ENCODE peak calls at places on chromosomes 7 and 10, in seven cellular contexts. One of them, this sample, is unnamed.
A peak's percentile ranks its signal among the peaks of the same experiment; 100 is the strongest.

GRCh38 chr7:43914795-43915194 is 8.4 kb upstream of the URGCP start:
- DNase-seq in adrenal gland: no peak
- DNase-seq in transverse colon: no peak
- DNase-seq in body of pancreas: no peak
- DNase-seq in breast epithelium: no peak
- DNase-seq in spleen: no peak
- DNase-seq in right lobe of liver: no peak
- DNase-seq in this sample: no peak

GRCh38 chr10:24723386-24723787 is 300 bp downstream of the ARHGAP21 start:
- DNase-seq in adrenal gland: peak; percentile 48
- DNase-seq in transverse colon: peak; percentile 39
- DNase-seq in body of pancreas: no peak
- DNase-seq in breast epithelium: no peak
- DNase-seq in spleen: peak; percentile 87
- DNase-seq in right lobe of liver: peak; percentile 68
- DNase-seq in this sample: no peak

GRCh38 chr10:123301077-123301875 is 147.1 kb downstream of the BUB3 start:
- DNase-seq in adrenal gland: peak; percentile 65
- DNase-seq in transverse colon: peak; percentile 11
- DNase-seq in body of pancreas: peak; percentile 29
- DNase-seq in breast epithelium: no peak
- DNase-seq in spleen: no peak
- DNase-seq in right lobe of liver: no peak
- DNase-seq in this sample: no peak

GRCh38 chr10:119812684-119813083 is 60.0 kb downstream of the MCMBP start:
- DNase-seq in adrenal gland: no peak
- DNase-seq in transverse colon: no peak
- DNase-seq in body of pancreas: no peak
- DNase-seq in breast epithelium: no peak
- DNase-seq in spleen: no peak
- DNase-seq in right lobe of liver: no peak
- DNase-seq in this sample: no peak

GRCh38 chr7:41886257-41886905 is 183.5 kb upstream of the INHBA start:
- DNase-seq in adrenal gland: peak; percentile 21
- DNase-seq in transverse colon: peak; percentile 47
- DNase-seq in body of pancreas: peak; percentile 19
- DNase-seq in breast epithelium: peak; percentile 24
- DNase-seq in spleen: no peak
- DNase-seq in right lobe of liver: no peak
- DNase-seq in this sample: peak; percentile 73

GRCh38 chr7:75691793-75692543 is 46.8 kb downstream of the HIP1 start:
- DNase-seq in adrenal gland: no peak
- DNase-seq in transverse colon: no peak
- DNase-seq in body of pancreas: no peak
- DNase-seq in breast epithelium: no peak
- DNase-seq in spleen: peak; percentile 29
- DNase-seq in right lobe of liver: no peak
- DNase-seq in this sample: no peak

GRCh38 chr7:115707684-115708341 is 322.8 kb downstream of the TFEC start:
- DNase-seq in adrenal gland: no peak
- DNase-seq in transverse colon: no peak
- DNase-seq in body of pancreas: no peak
- DNase-seq in breast epithelium: no peak
- DNase-seq in spleen: no peak
- DNase-seq in right lobe of liver: no peak
- DNase-seq in this sample: no peak

GRCh38 chr10:69865450-69865849 is 63.7 kb downstream of the COL13A1 start:
- DNase-seq in adrenal gland: no peak
- DNase-seq in transverse colon: no peak
- DNase-seq in body of pancreas: no peak
- DNase-seq in breast epithelium: no peak
- DNase-seq in spleen: no peak
- DNase-seq in right lobe of liver: no peak
- DNase-seq in this sample: no peak

GRCh38 chr10:53808677-53809076 is 992.4 kb downstream of the PCDH15 start:
- DNase-seq in adrenal gland: no peak
- DNase-seq in transverse colon: no peak
- DNase-seq in body of pancreas: no peak
- DNase-seq in breast epithelium: no peak
- DNase-seq in spleen: no peak
- DNase-seq in right lobe of liver: no peak
- DNase-seq in this sample: no peak

GRCh38 chr10:33277135-33277536 is 57.3 kb downstream of the NRP1 start:
- DNase-seq in adrenal gland: peak; percentile 66
- DNase-seq in transverse colon: no peak
- DNase-seq in body of pancreas: peak; percentile 24
- DNase-seq in breast epithelium: no peak
- DNase-seq in spleen: no peak
- DNase-seq in right lobe of liver: no peak
- DNase-seq in this sample: no peak

GRCh38 chr10:129530486-129531065 is 63.5 kb downstream of the MGMT start:
- DNase-seq in adrenal gland: no peak
- DNase-seq in transverse colon: no peak
- DNase-seq in body of pancreas: no peak
- DNase-seq in breast epithelium: no peak
- DNase-seq in spleen: no peak
- DNase-seq in right lobe of liver: no peak
- DNase-seq in this sample: no peak

GRCh38 chr10:121690152-121690551 is 91.9 kb upstream of the FGFR2 start:
- DNase-seq in adrenal gland: no peak
- DNase-seq in transverse colon: no peak
- DNase-seq in body of pancreas: no peak
- DNase-seq in breast epithelium: no peak
- DNase-seq in spleen: no peak
- DNase-seq in right lobe of liver: no peak
- DNase-seq in this sample: no peak

GRCh38 chr10:62637249-62638061 is 167.1 kb upstream of the ADO start:
- DNase-seq in adrenal gland: peak; percentile 53
- DNase-seq in transverse colon: peak; percentile 33
- DNase-seq in body of pancreas: no peak
- DNase-seq in breast epithelium: peak; percentile 26
- DNase-seq in spleen: peak; percentile 81
- DNase-seq in right lobe of liver: no peak
- DNase-seq in this sample: no peak

GRCh38 chr10:16724509-16724908 is 92.7 kb downstream of the RSU1 start:
- DNase-seq in adrenal gland: no peak
- DNase-seq in transverse colon: no peak
- DNase-seq in body of pancreas: no peak
- DNase-seq in breast epithelium: no peak
- DNase-seq in spleen: no peak
- DNase-seq in right lobe of liver: no peak
- DNase-seq in this sample: no peak

GRCh38 chr7:43456200-43456599 is 126.7 kb upstream of the STK17A start:
- DNase-seq in adrenal gland: no peak
- DNase-seq in transverse colon: no peak
- DNase-seq in body of pancreas: no peak
- DNase-seq in breast epithelium: no peak
- DNase-seq in spleen: no peak
- DNase-seq in right lobe of liver: no peak
- DNase-seq in this sample: no peak

GRCh38 chr7:41145656-41146055 is 557.2 kb downstream of the INHBA start:
- DNase-seq in adrenal gland: no peak
- DNase-seq in transverse colon: no peak
- DNase-seq in body of pancreas: no peak
- DNase-seq in breast epithelium: no peak
- DNase-seq in spleen: no peak
- DNase-seq in right lobe of liver: no peak
- DNase-seq in this sample: no peak

GRCh38 chr10:57168703-57169240 is 807.7 kb upstream of the ZWINT start:
- DNase-seq in adrenal gland: no peak
- DNase-seq in transverse colon: no peak
- DNase-seq in body of pancreas: no peak
- DNase-seq in breast epithelium: no peak
- DNase-seq in spleen: no peak
- DNase-seq in right lobe of liver: no peak
- DNase-seq in this sample: no peak

GRCh38 chr7:32019008-32019578 is 51.1 kb downstream of the PDE1C start:
- DNase-seq in adrenal gland: no peak
- DNase-seq in transverse colon: no peak
- DNase-seq in body of pancreas: peak; percentile 11
- DNase-seq in breast epithelium: no peak
- DNase-seq in spleen: no peak
- DNase-seq in right lobe of liver: no peak
- DNase-seq in this sample: no peak

GRCh38 chr7:132518839-132519173 is 57.5 kb downstream of the PLXNA4 start:
- DNase-seq in adrenal gland: no peak
- DNase-seq in transverse colon: no peak
- DNase-seq in body of pancreas: no peak
- DNase-seq in breast epithelium: no peak
- DNase-seq in spleen: no peak
- DNase-seq in right lobe of liver: no peak
- DNase-seq in this sample: no peak

GRCh38 chr10:3460420-3461128 is 288.0 kb upstream of the PITRM1 start:
- DNase-seq in adrenal gland: no peak
- DNase-seq in transverse colon: no peak
- DNase-seq in body of pancreas: no peak
- DNase-seq in breast epithelium: no peak
- DNase-seq in spleen: no peak
- DNase-seq in right lobe of liver: no peak
- DNase-seq in this sample: no peak

GRCh38 chr10:73974309-73974946 is 23.5 kb upstream of the VCL start:
- DNase-seq in adrenal gland: no peak
- DNase-seq in transverse colon: no peak
- DNase-seq in body of pancreas: no peak
- DNase-seq in breast epithelium: no peak
- DNase-seq in spleen: no peak
- DNase-seq in right lobe of liver: no peak
- DNase-seq in this sample: no peak
- H3K27ac ChIP-seq in adrenal gland: no peak overlapping the region
- H3K27ac ChIP-seq in transverse colon: no peak overlapping the region
- H3K27ac ChIP-seq in body of pancreas: no peak overlapping the region
- H3K27ac ChIP-seq in breast epithelium: no peak overlapping the region
- H3K27ac ChIP-seq in spleen: no peak overlapping the region
- H3K27ac ChIP-seq in right lobe of liver: no peak overlapping the region
- H3K27ac ChIP-seq in this sample: no peak overlapping the region

GRCh38 chr10:4763513-4763912 is 62.5 kb upstream of the AKR1E2 start:
- DNase-seq in adrenal gland: no peak
- DNase-seq in transverse colon: no peak
- DNase-seq in body of pancreas: no peak
- DNase-seq in breast epithelium: no peak
- DNase-seq in spleen: no peak
- DNase-seq in right lobe of liver: no peak
- DNase-seq in this sample: no peak

GRCh38 chr10:4765428-4765827 is 60.6 kb upstream of the AKR1E2 start:
- DNase-seq in adrenal gland: no peak
- DNase-seq in transverse colon: no peak
- DNase-seq in body of pancreas: no peak
- DNase-seq in breast epithelium: no peak
- DNase-seq in spleen: no peak
- DNase-seq in right lobe of liver: no peak
- DNase-seq in this sample: no peak

GRCh38 chr10:4767033-4767814 is 58.8 kb upstream of the AKR1E2 start:
- DNase-seq in adrenal gland: no peak
- DNase-seq in transverse colon: no peak
- DNase-seq in body of pancreas: peak; percentile 9
- DNase-seq in breast epithelium: no peak
- DNase-seq in spleen: no peak
- DNase-seq in right lobe of liver: no peak
- DNase-seq in this sample: peak; percentile 26

GRCh38 chr10:4763960-4764428 is 62.0 kb upstream of the AKR1E2 start:
- DNase-seq in adrenal gland: no peak
- DNase-seq in transverse colon: no peak
- DNase-seq in body of pancreas: no peak
- DNase-seq in breast epithelium: no peak
- DNase-seq in spleen: no peak
- DNase-seq in right lobe of liver: no peak
- DNase-seq in this sample: no peak

GRCh38 chr10:4766449-4766848 is 59.6 kb upstream of the AKR1E2 start:
- DNase-seq in adrenal gland: no peak
- DNase-seq in transverse colon: no peak
- DNase-seq in body of pancreas: no peak
- DNase-seq in breast epithelium: no peak
- DNase-seq in spleen: no peak
- DNase-seq in right lobe of liver: no peak
- DNase-seq in this sample: no peak
- H3K4me1 ChIP-seq in adrenal gland: peaks cover 5% of the 10 kb centered on the region
- H3K4me1 ChIP-seq in transverse colon: no peaks in the 10 kb centered on the region
- H3K4me1 ChIP-seq in body of pancreas: no peaks in the 10 kb centered on the region
- H3K4me1 ChIP-seq in breast epithelium: no peaks in the 10 kb centered on the region
- H3K4me1 ChIP-seq in spleen: peaks cover 3% of the 10 kb centered on the region
- H3K4me1 ChIP-seq in right lobe of liver: no peaks in the 10 kb centered on the region
- H3K4me1 ChIP-seq in this sample: no peaks in the 10 kb centered on the region

GRCh38 chr7:100147278-100147677 is 1.4 kb upstream of the LAMTOR4 start:
- DNase-seq in adrenal gland: no peak
- DNase-seq in transverse colon: no peak
- DNase-seq in body of pancreas: no peak
- DNase-seq in breast epithelium: no peak
- DNase-seq in spleen: no peak
- DNase-seq in right lobe of liver: no peak
- DNase-seq in this sample: no peak

GRCh38 chr7:100152404-100152803 is 3.7 kb downstream of the LAMTOR4 start:
- DNase-seq in adrenal gland: no peak
- DNase-seq in transverse colon: no peak
- DNase-seq in body of pancreas: no peak
- DNase-seq in breast epithelium: no peak
- DNase-seq in spleen: no peak
- DNase-seq in right lobe of liver: no peak
- DNase-seq in this sample: no peak

GRCh38 chr7:100148225-100148558 is 526 bp upstream of the LAMTOR4 start:
- DNase-seq in adrenal gland: no peak
- DNase-seq in transverse colon: no peak
- DNase-seq in body of pancreas: no peak
- DNase-seq in breast epithelium: no peak
- DNase-seq in spleen: no peak
- DNase-seq in right lobe of liver: no peak
- DNase-seq in this sample: no peak

GRCh38 chr7:100152937-100153666 is 4.4 kb downstream of the LAMTOR4 start:
- DNase-seq in adrenal gland: no peak
- DNase-seq in transverse colon: no peak
- DNase-seq in body of pancreas: no peak
- DNase-seq in breast epithelium: no peak
- DNase-seq in spleen: peak; percentile 80
- DNase-seq in right lobe of liver: no peak
- DNase-seq in this sample: no peak

GRCh38 chr7:100148559-100149328 is at the start of gene LAMTOR4:
- DNase-seq in adrenal gland: peak; percentile 99
- DNase-seq in transverse colon: peak; percentile 99
- DNase-seq in body of pancreas: peak; percentile 99
- DNase-seq in breast epithelium: peak; percentile 99
- DNase-seq in spleen: peak; percentile 100
- DNase-seq in right lobe of liver: peak; percentile 99
- DNase-seq in this sample: peak; percentile 99
- TF ChIP-seq POLR2A in adrenal gland: peak; percentile 33
- TF ChIP-seq POLR2A in transverse colon: peak; percentile 94
- TF ChIP-seq POLR2A in body of pancreas: peak; percentile 80
- TF ChIP-seq POLR2A in breast epithelium: peak; percentile 64
- TF ChIP-seq POLR2A in spleen: peak; percentile 61
- TF ChIP-seq POLR2A in right lobe of liver: peak; percentile 72
- TF ChIP-seq POLR2A in this sample: peak; percentile 73

DNA sequence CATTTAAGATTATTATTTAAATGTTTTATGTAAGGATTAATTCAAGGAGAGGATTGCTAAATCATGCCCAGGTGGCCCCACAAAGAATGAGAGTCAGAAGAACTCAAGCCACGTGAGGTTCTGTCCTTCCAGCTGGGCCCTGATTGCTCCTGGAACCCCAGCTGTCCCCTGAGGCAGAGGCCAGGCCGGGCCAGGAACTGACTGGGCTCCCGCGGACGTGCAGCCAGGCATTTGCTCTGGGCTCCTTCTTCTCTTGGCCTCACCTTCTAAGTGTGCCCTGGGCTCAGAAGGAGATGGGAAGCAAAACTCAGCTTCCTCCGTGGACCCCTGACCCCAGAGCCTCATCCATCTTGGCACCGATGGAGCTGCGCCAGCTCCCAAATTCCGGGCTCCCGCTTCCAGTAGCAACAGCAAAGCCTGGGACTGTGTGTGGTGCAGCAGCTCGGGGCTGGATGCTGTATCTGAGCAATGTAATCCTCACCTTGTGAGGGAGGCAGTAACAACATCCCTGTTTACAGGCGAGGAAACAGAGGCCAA is 250.6 kb upstream of the PPP2R2D start:
- DNase-seq in adrenal gland: no peak
- DNase-seq in transverse colon: no peak
- DNase-seq in body of pancreas: peak; percentile 20
- DNase-seq in breast epithelium: no peak
- DNase-seq in spleen: no peak
- DNase-seq in right lobe of liver: no peak
- DNase-seq in this sample: no peak
- H3K27ac ChIP-seq in adrenal gland: no peak overlapping the region
- H3K27ac ChIP-seq in transverse colon: no peak overlapping the region
- H3K27ac ChIP-seq in body of pancreas: no peak overlapping the region
- H3K27ac ChIP-seq in breast epithelium: no peak overlapping the region
- H3K27ac ChIP-seq in spleen: no peak overlapping the region
- H3K27ac ChIP-seq in right lobe of liver: no peak overlapping the region
- H3K27ac ChIP-seq in this sample: no peak overlapping the region